ENCODE peak calls at places on chromosomes 11 and 22, in ten cellular contexts. E, G, R, D, K, J, L, V, U and A are unnamed samples.

GRCh38 chr11:130473056-130473794 is 24.8 kb downstream of the ADAMTS15 start:
- DNase-seq in R (no peak), U (no peak), G (no peak), K (no peak), E (peak; percentile 52), J (no peak), D (no peak), V (peak; percentile 32), L (no peak), A (no peak)

GRCh38 chr22:36166518-36167220 is 6.1 kb upstream of the APOL3 start:
- DNase-seq in L (no peak), U (no peak), J (no peak), E (no peak), D (no peak), K (no peak), V (no peak), G (no peak), R (no peak), A (no peak)

GRCh38 chr11:17760102-17761029 is 25.8 kb downstream of the KCNC1 start:
- DNase-seq in D (peak; percentile 30), R (peak; percentile 71), G (no peak), K (peak; percentile 61), U (peak; percentile 53), J (peak; percentile 30), L (no peak), V (peak; percentile 68), E (peak; percentile 94), A (no peak)

GRCh38 chr11:104997288-104997687 is 25.7 kb downstream of the CASP5 start:
- DNase-seq in E (no peak), R (no peak), J (peak; percentile 35), U (peak; percentile 75), G (no peak), K (no peak), D (no peak), L (no peak), V (no peak), A (no peak)

GRCh38 chr11:122271747-122272146 is 155.7 kb upstream of the BLID start:
- DNase-seq in K (no peak), E (no peak), J (no peak), G (no peak), V (no peak), L (no peak), U (no peak), D (no peak), R (no peak), A (no peak)

GRCh38 chr11:93474122-93474521 is 69.1 kb downstream of the SMCO4 start:
- DNase-seq in R (no peak), D (no peak), K (no peak), G (no peak), E (no peak), L (no peak), U (no peak), J (no peak), V (no peak), A (no peak)

GRCh38 chr11:32152821-32153220 is 61.9 kb downstream of the RCN1 start:
- DNase-seq in U (no peak), E (no peak), L (no peak), G (no peak), J (no peak), K (no peak), D (no peak), R (no peak), V (no peak), A (no peak)

GRCh38 chr11:69368119-69368880 is 74.3 kb downstream of the MYEOV start:
- DNase-seq in D (no peak), V (no peak), G (no peak), L (no peak), R (no peak), K (peak; percentile 36), J (peak; percentile 29), E (no peak), U (no peak), A (no peak)

GRCh38 chr11:128552783-128553661 is 34.3 kb downstream of the ETS1 start:
- DNase-seq in K (no peak), R (no peak), D (peak; percentile 20), E (no peak), L (peak; percentile 91), V (no peak), U (peak; percentile 79), J (no peak), G (no peak), A (peak; percentile 25)

GRCh38 chr11:73875840-73876239 is 806 bp downstream of the COA4 start:
- DNase-seq in K (peak; percentile 63), D (no peak), U (no peak), V (peak; percentile 16), J (no peak), E (no peak), L (no peak), R (peak; percentile 30), G (no peak), A (no peak)

GRCh38 chr11:3867209-3868071 is 12.0 kb downstream of the STIM1 start:
- DNase-seq in L (no peak), E (no peak), D (no peak), K (no peak), V (no peak), U (peak; percentile 53), G (no peak), J (no peak), R (no peak), A (no peak)

GRCh38 chr22:41487037-41487963 is 18.4 kb downstream of the ACO2 start:
- DNase-seq in E (no peak), L (no peak), R (no peak), U (no peak), J (no peak), K (no peak), D (no peak), G (no peak), V (no peak), A (no peak)

GRCh38 chr11:116100016-116100415 is 595.8 kb upstream of the CADM1 start:
- DNase-seq in U (no peak), V (no peak), L (no peak), E (no peak), K (no peak), J (no peak), G (no peak), D (no peak), R (no peak), A (no peak)

GRCh38 chr11:76785513-76785912 is 2.4 kb downstream of the TSKU start:
- DNase-seq in G (no peak), D (no peak), E (peak; percentile 68), R (no peak), K (no peak), L (no peak), U (no peak), V (no peak), J (no peak), A (no peak)

GRCh38 chr11:74937696-74938475 is 11.0 kb downstream of the XRRA1 start:
- DNase-seq in J (peak; percentile 18), L (no peak), D (no peak), U (peak; percentile 79), E (no peak), V (no peak), R (no peak), G (no peak), K (no peak), A (no peak)

GRCh38 chr22:43277987-43278601 is 65.1 kb downstream of the SCUBE1 start:
- DNase-seq in G (no peak), E (no peak), L (no peak), J (no peak), K (no peak), U (no peak), V (peak; percentile 49), R (no peak), D (no peak), A (no peak)

GRCh38 chr22:43197271-43197941 is 10.5 kb upstream of the TTLL12 start:
- DNase-seq in E (no peak), L (no peak), K (no peak), D (no peak), R (no peak), J (no peak), U (no peak), G (no peak), V (no peak), A (no peak)

GRCh38 chr11:32109596-32109995 is 18.7 kb downstream of the RCN1 start:
- DNase-seq in K (no peak), U (no peak), J (no peak), V (no peak), E (no peak), G (no peak), L (no peak), D (no peak), R (no peak), A (no peak)